ENCODE peak calls at places on chromosome 11, in ten cellular contexts. V, A, Y, N, T, R, O, F, X and J are unnamed samples. For H3K27me3 and H3K36me3, the result is how much of the 10 kb centered on the place peaks cover.

GRCh38 chr11:78941226-78941851 is 366.7 kb upstream of the NARS2 start:
- DNase-seq in T (no peak), V (no peak), X (peak), R (no peak), F (no peak), O (no peak), Y (no peak), N (no peak), A (no peak), J (no peak)

GRCh38 chr11:95404370-95404769 is 173.4 kb upstream of the SESN3 start:
- DNase-seq in T (no peak), O (no peak), Y (no peak), N (no peak), X (no peak), A (no peak), R (no peak), V (no peak), F (no peak), J (no peak)

GRCh38 chr11:91394718-91395414 is 829.8 kb upstream of the FAT3 start:
- DNase-seq in X (no peak), Y (no peak), T (no peak), V (peak), O (no peak), N (no peak), R (peak), A (no peak), F (no peak), J (no peak)

GRCh38 chr11:44977493-44977984 is 26.9 kb upstream of the TP53I11 start:
- DNase-seq in O (no peak), X (no peak), Y (no peak), R (peak), T (no peak), A (peak), F (no peak), N (peak), V (no peak), J (no peak)

GRCh38 chr11:78277314-78277994 is 88.7 kb downstream of the USP35 start:
- DNase-seq in F (no peak), N (no peak), Y (no peak), V (peak), R (no peak), A (peak), X (no peak), O (no peak), T (no peak), J (no peak)

GRCh38 chr11:132126973-132127900 is 756.8 kb downstream of the NTM start:
- DNase-seq in X (peak), V (peak), A (peak), O (no peak), N (peak), F (peak), R (peak), Y (peak), T (peak), J (no peak)

GRCh38 chr11:65786008-65786785 is 666 bp upstream of the OVOL1 start:
- DNase-seq in O (no peak), T (no peak), R (no peak), N (no peak), F (peak), X (no peak), Y (no peak), V (no peak), A (no peak), J (no peak)

GRCh38 chr11:101458161-101458560 is 125.6 kb downstream of the TRPC6 start:
- DNase-seq in N (no peak), T (no peak), Y (no peak), A (no peak), V (no peak), F (no peak), O (no peak), R (peak), X (no peak), J (no peak)

GRCh38 chr11:22192642-22193347 is at the start of gene ANO5:
- DNase-seq in O (peak), R (peak), T (peak), V (peak), X (peak), A (peak), Y (peak), N (peak), F (peak), J (no peak)

GRCh38 chr11:65014146-65014960 is at the start of gene ARL2:
- DNase-seq in N (no peak), F (no peak), T (peak), Y (no peak), R (no peak), X (peak), V (no peak), A (peak), O (no peak), J (peak)

GRCh38 chr11:42967653-42968052 is 344.1 kb upstream of the API5 start:
- DNase-seq in V (no peak), F (no peak), Y (no peak), R (no peak), X (no peak), N (no peak), A (no peak), T (no peak), O (no peak), J (no peak)

GRCh38 chr11:47332303-47332711 is 20.2 kb downstream of the MYBPC3 start:
- DNase-seq in O (no peak), T (no peak), V (no peak), A (no peak), R (no peak), N (no peak), Y (peak), X (no peak), F (peak), J (no peak)

GRCh38 chr11:10388574-10388973 is 66.5 kb upstream of the AMPD3 start:
- DNase-seq in N (peak), X (no peak), R (no peak), Y (peak), O (no peak), A (no peak), V (no peak), T (no peak), F (no peak), J (no peak)

GRCh38 chr11:73889019-73889418 is 12.2 kb downstream of the PAAF1 start:
- DNase-seq in O (no peak), N (peak), Y (no peak), T (no peak), F (no peak), R (peak), X (no peak), A (no peak), V (no peak), J (no peak)

GRCh38 chr11:118003021-118003423 is 16.8 kb downstream of the IL10RA start:
- DNase-seq in Y (no peak), V (no peak), A (no peak), N (no peak), O (peak), T (no peak), R (peak), F (no peak), X (no peak), J (no peak)

GRCh38 chr11:36565033-36565610 is 2.7 kb upstream of the RAG1 start:
- DNase-seq in X (no peak), Y (no peak), A (no peak), T (no peak), F (no peak), O (no peak), R (no peak), N (no peak), V (no peak), J (no peak)

GRCh38 chr11:36566407-36567053 is 1.3 kb upstream of the RAG1 start:
- DNase-seq in Y (no peak), R (no peak), F (no peak), O (no peak), N (no peak), X (no peak), T (no peak), V (no peak), A (no peak), J (no peak)

GRCh38 chr11:36567684-36568083 is at the start of gene RAG1:
- DNase-seq in T (no peak), V (no peak), X (no peak), R (no peak), Y (no peak), O (no peak), N (no peak), A (no peak), F (no peak), J (no peak)

GRCh38 chr11:36569095-36569494 is 1.3 kb downstream of the RAG1 start:
- DNase-seq in F (no peak), N (no peak), O (no peak), X (no peak), A (no peak), T (no peak), R (no peak), Y (no peak), V (no peak), J (no peak)

DNA sequence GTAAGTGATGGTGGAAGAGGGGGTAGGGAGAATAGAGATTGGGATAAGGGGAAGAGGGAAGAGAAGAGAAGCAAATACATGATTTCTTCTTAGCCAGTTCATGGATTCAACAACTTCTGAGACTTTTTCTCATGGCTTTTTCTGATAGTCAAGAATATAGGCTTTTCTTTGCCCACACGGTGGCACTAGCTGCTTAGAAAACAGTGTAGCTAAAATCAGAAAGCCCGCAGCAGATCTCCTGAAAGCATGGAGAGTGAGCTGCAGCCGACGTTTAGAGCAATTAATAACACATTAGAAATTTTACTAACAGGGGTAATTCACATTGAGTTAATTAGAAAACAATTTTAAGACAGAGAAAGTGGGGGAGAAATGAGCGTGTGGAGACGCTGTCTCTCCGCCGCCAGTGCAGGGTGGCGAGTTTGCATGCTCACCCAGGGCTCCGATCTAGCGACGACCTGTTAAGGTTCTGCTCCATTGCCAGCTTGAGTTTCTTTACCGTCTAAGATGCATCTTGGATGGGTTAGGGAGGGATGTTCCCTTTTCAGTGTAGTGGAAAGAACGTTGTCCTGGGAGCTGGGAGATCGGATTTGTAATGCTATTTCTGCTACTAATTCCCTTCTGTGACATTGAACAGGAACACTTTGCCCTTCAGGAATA is 3.3 kb upstream of the RAG1 start:
- DNase-seq in A (peak), F (no peak), N (peak), V (peak), O (peak), T (peak), X (peak), Y (no peak), R (peak), J (peak)
- H3K27me3 ChIP-seq in A (under half), F (under half), N (under half), V (under half), O (under half), T (under half), X (under half), Y (under half), R (under half), J (under half)

GRCh38 chr11:113338730-113339129 is 24.3 kb downstream of the TTC12 start:
- DNase-seq in F (no peak), R (no peak), Y (no peak), T (no peak), A (no peak), N (no peak), O (no peak), V (no peak), X (no peak), J (no peak)
- H3K36me3 ChIP-seq in F (under half), R (under half), Y (half or more), T (under half), A (under half), N (under half), O (under half), V (under half), X (under half), J (under half)

GRCh38 chr11:129331871-129332274 is 43.8 kb upstream of the BARX2 start:
- DNase-seq in R (peak), A (peak), O (peak), Y (peak), F (peak), V (peak), T (peak), N (peak), X (peak), J (peak)
- H3K27me3 ChIP-seq in R (under half), A (under half), O (under half), Y (under half), F (under half), V (under half), T (under half), N (under half), X (under half), J (under half)

DNA sequence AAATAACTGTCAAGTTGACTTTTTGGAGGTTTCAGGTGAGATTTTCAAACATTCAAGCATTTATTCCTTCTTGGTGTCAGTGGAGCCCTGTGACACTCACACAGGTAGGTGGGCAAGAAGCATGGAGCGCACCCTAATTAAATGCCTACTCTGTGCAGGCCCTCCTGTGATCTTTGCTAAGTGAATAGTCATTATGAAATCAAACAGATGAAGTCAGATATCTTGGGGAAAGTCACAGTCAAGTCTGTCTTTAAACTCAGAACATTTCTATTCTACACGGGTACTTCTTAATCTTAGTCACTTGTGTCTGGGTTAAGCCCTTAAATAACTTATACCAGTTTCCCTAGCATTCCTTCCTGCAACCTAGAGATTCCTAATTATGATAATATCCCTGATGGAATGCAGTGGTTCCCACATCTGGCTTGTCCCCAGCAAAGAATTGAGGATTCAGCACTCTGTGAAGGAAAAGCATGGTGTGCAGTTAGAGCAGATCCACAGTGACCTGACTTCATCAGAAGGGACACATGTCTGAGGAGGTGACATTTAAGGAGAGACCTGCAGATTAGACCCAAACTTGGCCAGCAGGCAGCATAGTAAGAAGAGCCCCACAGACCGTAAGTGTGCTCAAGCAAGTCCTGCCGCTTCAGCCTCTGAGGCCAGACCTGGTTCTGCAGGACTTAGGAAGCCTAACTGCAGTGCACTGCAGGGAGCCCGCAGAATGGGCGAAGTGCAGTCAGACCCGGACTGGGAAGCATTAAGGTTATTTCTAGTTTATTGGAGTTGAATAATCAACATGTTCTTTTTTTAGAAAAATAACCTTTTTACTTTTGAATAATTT is 85.3 kb upstream of the GAL start:
- DNase-seq in N (no peak), V (no peak), O (no peak), X (no peak), R (no peak), Y (no peak), F (no peak), A (no peak), T (no peak), J (no peak)
- H3K36me3 ChIP-seq in N (half or more), V (half or more), O (half or more), X (under half), R (under half), Y (half or more), F (half or more), A (half or more), T (half or more), J (half or more)

DNA sequence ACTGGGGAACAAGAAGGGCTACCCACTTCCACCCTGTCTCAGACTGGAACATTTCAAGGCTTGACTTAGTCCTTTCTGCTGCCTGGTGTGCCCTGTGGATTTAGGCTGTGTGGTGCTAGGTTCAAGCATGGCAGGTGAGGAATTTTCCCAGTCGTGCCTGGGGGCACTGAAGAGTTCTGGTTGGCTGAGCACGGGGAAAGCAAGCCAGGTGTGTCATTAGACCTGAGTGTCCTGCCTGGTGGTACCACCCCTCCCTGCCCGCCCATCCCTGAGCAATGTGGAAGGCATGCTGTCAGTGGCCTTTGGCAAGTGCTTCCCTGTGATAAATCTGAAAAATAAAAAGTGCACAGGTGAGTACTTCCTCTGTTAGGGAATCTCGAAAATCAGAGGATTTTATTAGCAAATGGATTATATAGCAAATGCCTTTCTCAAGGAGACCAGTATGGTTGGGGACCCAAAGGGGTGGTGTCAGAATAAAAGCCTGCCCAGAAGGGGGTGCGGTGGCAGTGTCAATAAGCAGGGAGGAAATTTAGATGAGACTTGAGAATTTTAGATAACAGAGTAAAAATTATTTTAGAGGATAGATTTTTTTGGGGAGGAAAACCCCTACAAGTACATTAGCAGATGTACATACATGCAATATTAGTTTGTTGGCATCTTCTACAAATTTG is 22.8 kb downstream of the TEAD1 start:
- DNase-seq in T (no peak), Y (no peak), X (no peak), R (peak), V (no peak), N (no peak), F (no peak), A (no peak), O (no peak), J (no peak)
- H3K27me3 ChIP-seq in T (under half), Y (under half), X (under half), R (under half), V (under half), N (under half), F (under half), A (under half), O (under half), J (under half)

DNA sequence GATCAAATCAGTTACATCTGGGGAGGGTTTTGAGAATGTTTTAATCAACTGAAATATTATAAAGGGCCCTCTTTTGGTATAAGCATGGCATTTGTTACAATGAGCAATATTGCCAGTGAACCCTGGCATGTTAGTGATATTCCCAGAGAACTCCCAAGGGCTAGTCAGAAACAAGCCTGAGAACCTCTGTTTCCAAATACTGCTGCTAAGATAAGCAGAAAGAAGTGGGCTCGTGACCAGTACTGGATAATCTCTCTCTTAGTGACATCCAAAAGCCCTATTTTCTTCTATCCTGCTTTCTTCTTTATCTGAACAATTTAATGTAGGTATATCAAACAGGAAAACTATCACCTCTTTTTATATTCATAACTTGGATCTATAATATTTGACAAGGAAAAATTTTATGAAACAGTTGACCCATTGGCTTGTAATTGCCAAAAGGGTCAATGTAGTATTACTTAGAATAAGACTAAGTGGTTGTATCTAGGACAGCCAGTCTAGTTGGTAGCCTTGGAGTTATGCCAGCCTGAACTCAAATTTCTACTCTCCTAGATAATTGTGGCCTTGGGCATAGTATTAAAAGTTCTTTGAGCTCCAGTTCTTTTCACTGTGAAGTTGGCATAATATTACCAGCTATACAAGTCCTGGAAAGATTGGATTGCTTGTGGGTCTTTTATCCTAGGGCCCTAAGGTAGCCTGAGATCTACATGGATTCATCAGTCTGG is 15.7 kb downstream of the CAT start:
- DNase-seq in V (no peak), Y (no peak), R (no peak), N (no peak), A (peak), X (no peak), F (no peak), O (no peak), T (no peak), J (no peak)
- H3K36me3 ChIP-seq in V (under half), Y (half or more), R (under half), N (under half), A (half or more), X (under half), F (under half), O (half or more), T (under half), J (half or more)

DNA sequence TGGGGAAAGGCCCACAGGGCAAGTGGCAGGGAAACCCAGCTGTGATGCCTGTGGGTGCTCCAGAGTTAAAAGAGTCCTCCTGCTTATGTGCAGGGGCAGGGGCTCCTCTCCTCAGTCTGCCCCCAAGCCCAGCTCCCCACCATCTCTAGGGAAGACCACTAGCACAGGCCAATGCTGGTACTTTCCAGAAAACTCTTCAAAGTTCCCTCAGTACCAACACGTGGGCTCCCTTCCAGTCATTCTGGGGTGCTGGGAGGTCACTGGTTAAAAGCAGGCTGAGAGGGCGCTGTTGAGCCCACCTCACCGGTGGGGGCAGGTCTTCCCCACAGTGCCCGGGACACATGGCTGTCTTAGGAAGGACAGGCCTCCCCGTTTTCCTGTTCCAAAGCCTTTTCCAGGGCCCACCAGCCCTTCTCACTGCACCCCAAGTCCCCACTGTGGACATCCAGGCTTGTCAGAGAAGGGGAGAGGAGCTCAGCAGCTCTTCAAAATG is 154.6 kb downstream of the TRIM29 start:
- DNase-seq in T (no peak), A (no peak), F (no peak), X (no peak), O (peak), N (no peak), V (no peak), Y (no peak), R (no peak), J (no peak)
- H3K27me3 ChIP-seq in T (under half), A (under half), F (under half), X (under half), O (under half), N (under half), V (under half), Y (under half), R (under half), J (under half)

GRCh38 chr11:70278994-70279393 is 8.5 kb downstream of the PPFIA1 start:
- DNase-seq in R (no peak), A (no peak), F (no peak), Y (no peak), X (no peak), O (no peak), V (no peak), T (no peak), N (no peak), J (no peak)
- H3K36me3 ChIP-seq in R (under half), A (under half), F (half or more), Y (under half), X (under half), O (half or more), V (under half), T (under half), N (under half), J (under half)

GRCh38 chr11:76208829-76209670 is 2.7 kb upstream of the WNT11 start:
- DNase-seq in R (no peak), F (no peak), N (peak), O (no peak), A (peak), V (peak), Y (peak), X (peak), T (peak), J (peak)

GRCh38 chr11:76209956-76210885 is 3.9 kb upstream of the WNT11 start:
- DNase-seq in R (peak), Y (peak), T (peak), V (peak), X (peak), F (no peak), N (peak), O (no peak), A (peak), J (peak)

GRCh38 chr11:76209671-76209955 is 3.3 kb upstream of the WNT11 start:
- DNase-seq in R (no peak), N (no peak), F (no peak), T (no peak), V (no peak), X (peak), Y (no peak), O (no peak), A (no peak), J (no peak)

GRCh38 chr11:76212086-76213035 is 6.1 kb upstream of the WNT11 start:
- DNase-seq in X (no peak), A (no peak), O (no peak), Y (no peak), T (no peak), F (no peak), V (no peak), N (no peak), R (no peak), J (no peak)

GRCh38 chr11:76210920-76211851 is 4.9 kb upstream of the WNT11 start:
- DNase-seq in N (no peak), Y (no peak), O (no peak), T (no peak), R (no peak), A (no peak), F (no peak), V (no peak), X (no peak), J (no peak)
- H3K27me3 ChIP-seq in N (under half), Y (under half), O (under half), T (under half), R (under half), A (under half), F (under half), V (under half), X (under half), J (under half)